ENCODE peak calls at places on chromosome 21, in nine cellular contexts. J is AG10803, N is aorta, D is choroid plexus epithelial cell, R is A673, F is A549, P is IMR-90, T is fibroblast of lung, S is left ventricle myocardium inferior. Y is an unnamed sample.

GRCh38 chr21:29073222-29074006 is at the start of gene CCT8:
- DNase-seq in J (peak), N (peak), D (peak), R (peak), F (peak), P (peak), T (peak), S (peak), Y (peak)

GRCh38 chr21:46094401-46095105 is 3.4 kb upstream of the COL6A2 start:
- DNase-seq in J (no peak), N (no peak), D (no peak), R (no peak), F (no peak), P (no peak), T (no peak), S (no peak), Y (no peak)

GRCh38 chr21:27769763-27770162 is 802.9 kb upstream of the ADAMTS5 start:
- DNase-seq in J (peak), N (no peak), D (no peak), R (no peak), F (no peak), P (no peak), T (no peak), S (no peak), Y (no peak)

GRCh38 chr21:16608209-16608830 is 878.5 kb downstream of the USP25 start:
- DNase-seq in J (no peak), N (no peak), D (peak), R (no peak), F (peak), P (no peak), T (no peak), S (no peak), Y (no peak)

GRCh38 chr21:29367335-29367734 is 68.6 kb downstream of the BACH1 start:
- DNase-seq in J (no peak), N (no peak), D (no peak), R (no peak), F (no peak), P (no peak), T (no peak), S (no peak), Y (no peak)

GRCh38 chr21:39094847-39095525 is 88.3 kb downstream of the PSMG1 start:
- DNase-seq in J (peak), N (no peak), D (peak), R (peak), F (peak), P (peak), T (peak), S (no peak), Y (no peak)

GRCh38 chr21:46368533-46369285 is 44.8 kb downstream of the PCNT start:
- DNase-seq in J (no peak), N (no peak), D (peak), R (no peak), F (no peak), P (no peak), T (no peak), S (no peak), Y (no peak)

GRCh38 chr21:27134513-27134912 is 167.6 kb upstream of the ADAMTS5 start:
- DNase-seq in J (peak), N (no peak), D (peak), R (no peak), F (no peak), P (peak), T (peak), S (no peak), Y (no peak)

GRCh38 chr21:41923641-41924342 is 30.0 kb downstream of the C2CD2 start:
- DNase-seq in J (peak), N (peak), D (peak), R (no peak), F (no peak), P (peak), T (peak), S (peak), Y (peak)

GRCh38 chr21:38561613-38562012 is 63.3 kb upstream of the ERG start:
- DNase-seq in J (no peak), N (no peak), D (no peak), R (no peak), F (no peak), P (no peak), T (no peak), S (no peak), Y (no peak)

GRCh38 chr21:40227111-40227510 is 359.9 kb downstream of the PCP4 start:
- DNase-seq in J (no peak), N (no peak), D (no peak), R (no peak), F (no peak), P (no peak), T (peak), S (no peak), Y (no peak)

GRCh38 chr21:28518620-28519019 is 474.1 kb downstream of the LTN1 start:
- DNase-seq in J (no peak), N (no peak), D (no peak), R (peak), F (no peak), P (peak), T (no peak), S (no peak), Y (no peak)

GRCh38 chr21:34544032-34544496 is 32.1 kb upstream of the KCNE1 start:
- DNase-seq in J (peak), N (no peak), D (peak), R (peak), F (peak), P (peak), T (peak), S (peak), Y (peak)

GRCh38 chr21:34743285-34743684 is 74.5 kb downstream of the CLIC6 start:
- DNase-seq in J (no peak), N (no peak), D (no peak), R (no peak), F (no peak), P (no peak), T (no peak), S (no peak), Y (no peak)

GRCh38 chr21:30486180-30486579 is 1.1 kb downstream of the KRTAP19-2 start:
- DNase-seq in J (no peak), N (no peak), D (no peak), R (no peak), F (no peak), P (no peak), T (no peak), S (no peak), Y (no peak)

GRCh38 chr21:39119696-39120290 is 63.5 kb downstream of the PSMG1 start:
- DNase-seq in J (no peak), N (no peak), D (no peak), R (no peak), F (no peak), P (no peak), T (no peak), S (no peak), Y (no peak)

GRCh38 chr21:38824124-38824822 is 18.5 kb downstream of the ETS2 start:
- DNase-seq in J (peak), N (no peak), D (peak), R (no peak), F (no peak), P (peak), T (peak), S (no peak), Y (no peak)

GRCh38 chr21:35428041-35428400 is 378.9 kb upstream of the RUNX1 start:
- DNase-seq in J (peak), N (no peak), D (peak), R (no peak), F (no peak), P (peak), T (peak), S (no peak), Y (no peak)

GRCh38 chr21:29499734-29500343 is 201.1 kb downstream of the BACH1 start:
- DNase-seq in J (peak), N (no peak), D (peak), R (peak), F (peak), P (no peak), T (peak), S (no peak), Y (peak)

GRCh38 chr21:22758478-22758877 is 1760.3 kb downstream of the NCAM2 start:
- DNase-seq in J (no peak), N (no peak), D (peak), R (peak), F (no peak), P (no peak), T (no peak), S (no peak), Y (no peak)

GRCh38 chr21:15064576-15065380 is at the start of gene NRIP1:
- DNase-seq in J (peak), N (peak), D (peak), R (peak), F (peak), P (peak), T (peak), S (peak), Y (no peak)

GRCh38 chr21:17667256-17667655 is 54.6 kb upstream of the BTG3 start:
- DNase-seq in J (no peak), N (no peak), D (no peak), R (no peak), F (no peak), P (no peak), T (no peak), S (no peak), Y (no peak)

GRCh38 chr21:26438976-26439375 is 134.1 kb downstream of the CYYR1 start:
- DNase-seq in J (no peak), N (no peak), D (no peak), R (no peak), F (no peak), P (no peak), T (no peak), S (no peak), Y (no peak)

GRCh38 chr21:42561742-42562141 is 48.1 kb downstream of the SLC37A1 start:
- DNase-seq in J (no peak), N (peak), D (no peak), R (no peak), F (no peak), P (no peak), T (no peak), S (no peak), Y (peak)

GRCh38 chr21:34351786-34352241 is 12.0 kb upstream of the KCNE2 start:
- DNase-seq in J (peak), N (no peak), D (peak), R (peak), F (peak), P (peak), T (peak), S (peak), Y (peak)

GRCh38 chr21:29676395-29676794 is 263.4 kb downstream of the GRIK1 start:
- DNase-seq in J (no peak), N (no peak), D (no peak), R (no peak), F (no peak), P (no peak), T (no peak), S (no peak), Y (no peak)

GRCh38 chr21:42400525-42400924 is 3.2 kb upstream of the UBASH3A start:
- DNase-seq in J (peak), N (no peak), D (peak), R (no peak), F (no peak), P (peak), T (peak), S (no peak), Y (no peak)

GRCh38 chr21:28142692-28143091 is 850.0 kb downstream of the LTN1 start:
- DNase-seq in J (peak), N (no peak), D (peak), R (no peak), F (no peak), P (peak), T (peak), S (no peak), Y (no peak)

GRCh38 chr21:45997495-45998275 is 16.1 kb downstream of the COL6A1 start:
- DNase-seq in J (no peak), N (no peak), D (no peak), R (no peak), F (no peak), P (no peak), T (no peak), S (peak), Y (no peak)

GRCh38 chr21:34950980-34951379 is 98.1 kb downstream of the RUNX1 start:
- DNase-seq in J (no peak), N (no peak), D (no peak), R (no peak), F (no peak), P (no peak), T (peak), S (no peak), Y (no peak)

GRCh38 chr21:16084776-16085364 is 355.1 kb downstream of the USP25 start:
- DNase-seq in J (peak), N (peak), D (no peak), R (no peak), F (no peak), P (peak), T (peak), S (peak), Y (no peak)

GRCh38 chr21:10272216-10272615 is 249.2 kb upstream of the TPTE start:
- DNase-seq in J (no peak), N (peak), D (peak), R (no peak), F (peak), P (no peak), T (no peak), S (no peak), Y (no peak)

GRCh38 chr21:34166468-34166867 is 93.1 kb downstream of the MRPS6 start:
- DNase-seq in J (no peak), N (no peak), D (no peak), R (peak), F (peak), P (no peak), T (peak), S (no peak), Y (no peak)

GRCh38 chr21:38817371-38818335 is 11.9 kb downstream of the ETS2 start:
- DNase-seq in J (peak), N (no peak), D (peak), R (no peak), F (no peak), P (peak), T (peak), S (no peak), Y (no peak)

GRCh38 chr21:32888971-32889370 is 117.4 kb upstream of the PAXBP1 start:
- DNase-seq in J (peak), N (no peak), D (no peak), R (no peak), F (no peak), P (no peak), T (peak), S (no peak), Y (no peak)

GRCh38 chr21:32889596-32889995 is 118.0 kb upstream of the PAXBP1 start:
- DNase-seq in J (peak), N (no peak), D (no peak), R (no peak), F (no peak), P (no peak), T (peak), S (no peak), Y (no peak)

GRCh38 chr21:32887026-32887425 is 115.5 kb upstream of the PAXBP1 start:
- DNase-seq in J (no peak), N (no peak), D (no peak), R (no peak), F (no peak), P (no peak), T (no peak), S (no peak), Y (no peak)

GRCh38 chr21:32884062-32884461 is 112.5 kb upstream of the PAXBP1 start:
- DNase-seq in J (no peak), N (no peak), D (no peak), R (no peak), F (peak), P (no peak), T (no peak), S (no peak), Y (no peak)

DNA sequence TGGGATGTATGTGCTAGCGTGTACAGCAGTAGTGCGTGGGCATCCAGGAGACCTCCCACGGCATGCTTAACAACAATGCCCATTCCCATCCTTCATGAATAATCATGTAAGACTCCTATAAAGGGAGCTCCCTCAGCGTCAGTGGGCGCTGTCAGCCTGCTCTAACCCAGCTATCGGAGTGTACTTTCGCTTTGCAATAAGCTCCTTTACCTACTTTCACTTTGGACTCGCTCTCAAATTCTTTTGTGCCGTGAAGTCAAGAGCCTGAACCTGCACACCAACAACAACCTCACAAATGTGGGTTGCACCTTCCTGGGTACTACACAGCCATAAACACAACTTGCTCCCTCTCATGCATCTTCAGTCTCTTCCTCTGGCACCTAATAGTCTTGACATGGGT is 114.8 kb upstream of the PAXBP1 start:
- DNase-seq in J (no peak), N (no peak), D (no peak), R (peak), F (peak), P (no peak), T (no peak), S (no peak), Y (peak)
- H3K4me3 ChIP-seq in J (no peak), N (no peak), D (no peak), R (peak), F (peak), P (peak), T (no peak), S (no peak), Y (peak)

GRCh38 chr21:44908496-44908895 is 12.2 kb downstream of the ITGB2 start:
- DNase-seq in J (no peak), N (no peak), D (peak), R (no peak), F (no peak), P (no peak), T (no peak), S (no peak), Y (no peak)

GRCh38 chr21:44908908-44909307 is 11.8 kb downstream of the ITGB2 start:
- DNase-seq in J (no peak), N (no peak), D (no peak), R (no peak), F (no peak), P (no peak), T (no peak), S (no peak), Y (no peak)

GRCh38 chr21:44905725-44906084 is 15.0 kb downstream of the ITGB2 start:
- DNase-seq in J (no peak), N (no peak), D (no peak), R (no peak), F (no peak), P (no peak), T (no peak), S (no peak), Y (no peak)

GRCh38 chr21:44907966-44908364 is 12.7 kb downstream of the ITGB2 start:
- DNase-seq in J (no peak), N (no peak), D (peak), R (peak), F (no peak), P (no peak), T (no peak), S (no peak), Y (no peak)

DNA sequence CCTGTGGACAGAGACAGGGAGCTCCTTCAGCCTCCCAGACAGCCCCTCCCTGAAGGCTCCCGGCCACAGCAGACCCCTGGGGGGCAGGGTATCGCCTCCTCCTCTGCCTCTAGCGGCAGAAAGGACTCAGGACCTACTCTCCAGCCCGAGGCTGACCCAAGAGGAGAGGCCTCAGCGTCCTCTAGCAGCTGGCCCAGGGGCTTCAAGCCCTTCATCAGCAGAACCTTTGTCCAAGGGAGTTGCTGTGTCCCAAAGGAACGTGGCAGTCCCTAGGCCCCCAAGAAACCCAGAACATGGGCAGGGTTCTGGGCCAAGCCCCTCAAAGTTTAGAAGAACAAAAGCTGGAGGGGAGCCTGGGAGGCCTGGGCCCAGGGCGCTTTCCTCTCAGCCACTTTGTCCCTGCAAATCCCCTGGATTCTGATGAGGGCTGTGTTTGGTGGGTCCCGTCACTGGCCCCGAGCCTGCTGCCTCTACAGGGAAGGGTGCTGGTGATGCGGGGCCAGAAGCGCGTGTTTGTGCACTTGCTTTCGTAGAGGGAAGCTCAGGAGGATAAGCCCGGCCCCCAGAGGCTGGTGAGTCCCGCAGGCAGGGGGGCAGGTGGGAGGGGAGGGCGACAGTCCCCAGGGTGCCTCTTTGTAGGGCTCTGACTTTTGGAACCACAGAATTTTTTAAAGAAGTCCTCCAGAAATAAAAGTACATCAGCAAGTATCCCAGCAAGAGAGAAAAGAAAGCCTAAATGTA is 13.3 kb downstream of the ITGB2 start:
- DNase-seq in J (no peak), N (no peak), D (no peak), R (peak), F (no peak), P (no peak), T (no peak), S (no peak), Y (no peak)
- H3K4me3 ChIP-seq in J (no peak), N (no peak), D (no peak), R (peak), F (no peak), P (no peak), T (no peak), S (no peak), Y (no peak)

DNA sequence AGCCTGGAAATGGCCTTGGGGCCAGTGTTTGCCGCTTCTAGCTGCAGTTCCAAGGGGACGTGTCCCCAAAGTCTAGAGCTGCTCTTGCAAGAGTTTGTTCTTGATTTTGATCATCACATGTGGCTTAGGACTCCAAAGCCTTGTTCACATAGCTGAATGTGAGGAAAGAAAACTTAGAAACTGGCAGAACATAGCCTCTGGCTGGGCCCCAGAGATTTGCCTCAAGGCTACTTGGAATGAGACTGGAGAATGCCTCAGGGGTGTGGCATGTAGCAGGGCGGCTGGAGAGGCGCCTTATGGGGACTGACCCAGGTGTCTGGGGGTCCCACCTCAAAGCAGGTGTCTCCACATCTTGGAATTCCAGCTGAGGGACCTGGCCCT is 2.3 kb downstream of the PDXK start:
- DNase-seq in J (peak), N (no peak), D (no peak), R (no peak), F (no peak), P (no peak), T (no peak), S (no peak), Y (no peak)
- H3K4me3 ChIP-seq in J (peak), N (no peak), D (peak), R (peak), F (peak), P (peak), T (peak), S (peak), Y (no peak)

DNA sequence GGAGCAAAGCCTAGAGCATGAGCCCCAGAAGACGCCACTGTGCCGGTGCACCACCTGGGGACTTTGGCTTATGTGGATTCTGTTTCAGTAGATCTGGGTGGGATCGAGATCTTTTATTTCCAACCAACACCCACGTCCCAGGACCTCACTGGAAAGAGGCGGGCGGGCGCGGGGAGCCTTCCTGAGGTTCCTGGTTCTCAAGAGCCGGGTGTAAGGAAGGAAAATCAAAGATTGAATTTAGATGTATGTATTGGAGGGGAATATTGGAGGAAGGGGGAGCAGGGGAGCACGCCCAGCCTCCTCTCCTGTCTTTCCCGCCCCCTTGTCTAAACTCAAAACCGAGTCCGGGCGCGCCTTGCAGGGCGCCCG is 6.2 kb upstream of the OLIG2 start:
- DNase-seq in J (no peak), N (no peak), D (no peak), R (no peak), F (no peak), P (no peak), T (no peak), S (no peak), Y (no peak)
- H3K4me3 ChIP-seq in J (no peak), N (no peak), D (no peak), R (no peak), F (no peak), P (no peak), T (no peak), S (peak), Y (no peak)